ENCODE peak calls at places on chromosomes 5 and 9, in seven cellular contexts. One of them, this sample, is unnamed.

GRCh38 chr5:29744618-29745017 is 1448.9 kb upstream of the CDH6 start:
- DNase-seq in heart right ventricle: no peak
- DNase-seq in body of pancreas: no peak
- DNase-seq in dorsolateral prefrontal cortex: no peak
- DNase-seq in cardiac muscle cell: no peak
- DNase-seq in sigmoid colon: no peak
- DNase-seq in brain microvascular endothelial cell: no peak
- DNase-seq in this sample: no peak

GRCh38 chr5:27708579-27708978 is 670.2 kb upstream of the CDH9 start:
- DNase-seq in dorsolateral prefrontal cortex: no peak
- DNase-seq in body of pancreas: no peak
- DNase-seq in cardiac muscle cell: no peak
- DNase-seq in brain microvascular endothelial cell: peak
- DNase-seq in sigmoid colon: no peak
- DNase-seq in heart right ventricle: no peak
- DNase-seq in this sample: no peak

GRCh38 chr9:129140397-129141065 is 29.3 kb downstream of the PTPA start:
- DNase-seq in heart right ventricle: peak
- DNase-seq in brain microvascular endothelial cell: peak
- DNase-seq in cardiac muscle cell: no peak
- DNase-seq in dorsolateral prefrontal cortex: no peak
- DNase-seq in sigmoid colon: peak
- DNase-seq in body of pancreas: peak
- DNase-seq in this sample: peak

GRCh38 chr5:96817496-96817895 is 9.8 kb upstream of the ERAP1 start:
- DNase-seq in body of pancreas: no peak
- DNase-seq in brain microvascular endothelial cell: no peak
- DNase-seq in heart right ventricle: no peak
- DNase-seq in sigmoid colon: no peak
- DNase-seq in cardiac muscle cell: no peak
- DNase-seq in dorsolateral prefrontal cortex: no peak
- DNase-seq in this sample: no peak

GRCh38 chr9:4793412-4794005 is 765 bp downstream of the RCL1 start:
- DNase-seq in sigmoid colon: no peak
- DNase-seq in dorsolateral prefrontal cortex: no peak
- DNase-seq in body of pancreas: peak
- DNase-seq in heart right ventricle: no peak
- DNase-seq in cardiac muscle cell: no peak
- DNase-seq in brain microvascular endothelial cell: peak
- DNase-seq in this sample: no peak

GRCh38 chr9:36037580-36038169 is 962 bp downstream of the RECK start:
- DNase-seq in cardiac muscle cell: no peak
- DNase-seq in brain microvascular endothelial cell: no peak
- DNase-seq in sigmoid colon: peak
- DNase-seq in body of pancreas: no peak
- DNase-seq in dorsolateral prefrontal cortex: no peak
- DNase-seq in heart right ventricle: no peak
- DNase-seq in this sample: no peak

GRCh38 chr9:133619791-133620190 is 10.6 kb upstream of the FAM163B start:
- DNase-seq in brain microvascular endothelial cell: no peak
- DNase-seq in cardiac muscle cell: no peak
- DNase-seq in body of pancreas: no peak
- DNase-seq in heart right ventricle: no peak
- DNase-seq in sigmoid colon: no peak
- DNase-seq in dorsolateral prefrontal cortex: no peak
- DNase-seq in this sample: no peak

GRCh38 chr5:113572716-113573115 is 59.2 kb downstream of the YTHDC2 start:
- DNase-seq in heart right ventricle: no peak
- DNase-seq in cardiac muscle cell: no peak
- DNase-seq in body of pancreas: no peak
- DNase-seq in sigmoid colon: no peak
- DNase-seq in dorsolateral prefrontal cortex: no peak
- DNase-seq in brain microvascular endothelial cell: no peak
- DNase-seq in this sample: no peak

GRCh38 chr9:93306081-93306480 is 122.1 kb downstream of the WNK2 start:
- DNase-seq in dorsolateral prefrontal cortex: no peak
- DNase-seq in brain microvascular endothelial cell: no peak
- DNase-seq in body of pancreas: no peak
- DNase-seq in heart right ventricle: no peak
- DNase-seq in sigmoid colon: no peak
- DNase-seq in cardiac muscle cell: no peak
- DNase-seq in this sample: no peak

GRCh38 chr5:390571-391491 is 52.1 kb upstream of the EXOC3 start:
- DNase-seq in cardiac muscle cell: no peak
- DNase-seq in dorsolateral prefrontal cortex: peak
- DNase-seq in body of pancreas: no peak
- DNase-seq in brain microvascular endothelial cell: no peak
- DNase-seq in sigmoid colon: no peak
- DNase-seq in heart right ventricle: no peak
- DNase-seq in this sample: peak

GRCh38 chr5:154541553-154541952 is 63.5 kb upstream of the HAND1 start:
- DNase-seq in dorsolateral prefrontal cortex: no peak
- DNase-seq in cardiac muscle cell: no peak
- DNase-seq in body of pancreas: no peak
- DNase-seq in brain microvascular endothelial cell: no peak
- DNase-seq in sigmoid colon: no peak
- DNase-seq in heart right ventricle: no peak
- DNase-seq in this sample: no peak

GRCh38 chr5:142109356-142110045 is 922 bp downstream of the NDFIP1 start:
- DNase-seq in sigmoid colon: no peak
- DNase-seq in heart right ventricle: peak
- DNase-seq in cardiac muscle cell: no peak
- DNase-seq in dorsolateral prefrontal cortex: no peak
- DNase-seq in brain microvascular endothelial cell: peak
- DNase-seq in body of pancreas: no peak
- DNase-seq in this sample: no peak

DNA sequence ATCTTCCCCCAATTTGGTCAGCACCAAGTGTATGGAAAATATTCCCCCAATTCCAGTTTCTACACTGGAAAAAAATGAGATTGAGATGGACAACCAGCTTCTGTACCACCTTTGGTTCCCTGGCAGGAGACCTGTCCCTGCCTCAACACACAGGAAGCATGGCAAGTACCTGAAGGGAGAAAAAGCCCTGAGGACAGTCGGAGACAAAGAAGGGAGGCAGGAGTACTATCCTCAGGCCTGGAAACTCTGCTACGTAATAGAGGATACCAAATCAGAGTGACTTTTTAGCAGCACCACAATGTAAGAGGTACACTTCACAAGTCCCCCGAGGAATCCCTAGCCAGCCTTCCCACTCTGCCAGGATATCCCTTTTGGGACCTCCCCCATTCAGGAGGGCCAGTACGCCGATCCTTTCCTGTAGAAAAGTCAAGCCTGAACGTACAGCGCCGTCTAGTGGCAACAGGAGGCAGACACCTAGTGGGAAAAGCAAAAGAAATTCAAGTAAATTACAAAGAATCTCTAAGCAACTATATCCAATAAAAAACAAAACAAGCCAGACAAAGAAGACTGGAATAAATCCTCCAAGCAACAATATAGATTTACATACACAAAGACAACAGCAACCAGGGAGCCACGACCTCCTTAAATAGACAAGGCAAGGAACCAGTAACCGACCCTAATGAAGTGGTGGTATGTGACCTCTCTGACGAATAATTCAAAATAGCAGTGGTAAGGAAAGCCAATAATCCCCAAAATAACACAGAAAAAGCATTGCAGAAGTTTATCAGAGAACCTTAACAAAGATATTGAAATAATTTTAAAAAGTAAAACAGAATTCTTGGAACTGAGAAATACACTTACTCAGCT is 63.3 kb upstream of the SLCO6A1 start:
- DNase-seq in body of pancreas: no peak
- DNase-seq in brain microvascular endothelial cell: peak
- DNase-seq in sigmoid colon: no peak
- DNase-seq in dorsolateral prefrontal cortex: no peak
- DNase-seq in cardiac muscle cell: no peak
- DNase-seq in heart right ventricle: peak
- DNase-seq in this sample: no peak
- H3K4me3 ChIP-seq in body of pancreas: no peak
- H3K4me3 ChIP-seq in brain microvascular endothelial cell: no peak
- H3K4me3 ChIP-seq in sigmoid colon: no peak
- H3K4me3 ChIP-seq in dorsolateral prefrontal cortex: no peak
- H3K4me3 ChIP-seq in cardiac muscle cell: no peak
- H3K4me3 ChIP-seq in heart right ventricle: no peak
- H3K4me3 ChIP-seq in this sample: no peak

GRCh38 chr5:171627936-171628335 is 157.7 kb upstream of the SMIM23 start:
- DNase-seq in heart right ventricle: no peak
- DNase-seq in cardiac muscle cell: no peak
- DNase-seq in dorsolateral prefrontal cortex: no peak
- DNase-seq in sigmoid colon: peak
- DNase-seq in body of pancreas: no peak
- DNase-seq in brain microvascular endothelial cell: no peak
- DNase-seq in this sample: peak

GRCh38 chr5:171628344-171628743 is 157.3 kb upstream of the SMIM23 start:
- DNase-seq in cardiac muscle cell: no peak
- DNase-seq in dorsolateral prefrontal cortex: no peak
- DNase-seq in heart right ventricle: no peak
- DNase-seq in brain microvascular endothelial cell: no peak
- DNase-seq in sigmoid colon: peak
- DNase-seq in body of pancreas: no peak
- DNase-seq in this sample: peak

GRCh38 chr5:171629221-171630005 is 156.2 kb upstream of the SMIM23 start:
- DNase-seq in body of pancreas: no peak
- DNase-seq in sigmoid colon: peak
- DNase-seq in heart right ventricle: no peak
- DNase-seq in cardiac muscle cell: no peak
- DNase-seq in dorsolateral prefrontal cortex: no peak
- DNase-seq in brain microvascular endothelial cell: peak
- DNase-seq in this sample: peak

GRCh38 chr5:171630670-171631065 is 154.9 kb upstream of the SMIM23 start:
- DNase-seq in body of pancreas: no peak
- DNase-seq in sigmoid colon: no peak
- DNase-seq in heart right ventricle: no peak
- DNase-seq in dorsolateral prefrontal cortex: no peak
- DNase-seq in cardiac muscle cell: no peak
- DNase-seq in brain microvascular endothelial cell: no peak
- DNase-seq in this sample: no peak

DNA sequence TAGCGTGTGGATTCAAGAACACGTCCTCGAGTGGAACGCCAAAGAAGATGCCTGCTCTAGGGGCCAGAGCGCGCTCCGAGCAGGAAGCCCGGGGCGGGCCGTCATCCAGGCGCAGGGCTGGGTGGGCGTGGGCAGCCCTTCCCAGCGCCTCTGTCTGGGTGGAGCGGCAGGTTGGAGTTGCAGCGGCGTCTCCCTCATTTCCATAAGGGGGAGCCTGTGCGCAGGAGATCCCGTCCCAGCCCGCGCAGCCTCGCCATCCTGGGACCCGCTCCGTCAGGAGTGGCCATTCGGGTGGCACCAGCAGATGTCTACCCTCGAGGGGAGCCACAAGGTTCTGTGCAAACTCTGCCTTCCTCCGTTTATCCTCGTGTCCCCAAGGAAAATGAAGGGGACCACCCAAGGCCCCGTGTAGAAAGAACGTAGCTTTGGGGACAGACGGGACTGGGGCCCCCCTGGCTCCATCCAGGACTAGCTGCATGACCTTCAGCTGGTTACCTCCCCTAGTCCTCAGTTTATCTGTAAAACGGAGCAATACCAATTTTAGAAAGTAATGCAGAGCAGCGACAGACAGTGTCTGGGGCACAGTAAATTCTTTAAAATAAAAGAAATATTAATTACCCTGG is 155.5 kb upstream of the SMIM23 start:
- DNase-seq in heart right ventricle: peak
- DNase-seq in body of pancreas: no peak
- DNase-seq in brain microvascular endothelial cell: peak
- DNase-seq in sigmoid colon: peak
- DNase-seq in dorsolateral prefrontal cortex: peak
- DNase-seq in cardiac muscle cell: peak
- DNase-seq in this sample: peak
- TF ChIP-seq CTCF in heart right ventricle: peak
- TF ChIP-seq CTCF in body of pancreas: peak
- TF ChIP-seq CTCF in brain microvascular endothelial cell: peak
- TF ChIP-seq CTCF in sigmoid colon: peak
- TF ChIP-seq CTCF in dorsolateral prefrontal cortex: no peak
- TF ChIP-seq CTCF in cardiac muscle cell: peak
- TF ChIP-seq CTCF in this sample: peak

DNA sequence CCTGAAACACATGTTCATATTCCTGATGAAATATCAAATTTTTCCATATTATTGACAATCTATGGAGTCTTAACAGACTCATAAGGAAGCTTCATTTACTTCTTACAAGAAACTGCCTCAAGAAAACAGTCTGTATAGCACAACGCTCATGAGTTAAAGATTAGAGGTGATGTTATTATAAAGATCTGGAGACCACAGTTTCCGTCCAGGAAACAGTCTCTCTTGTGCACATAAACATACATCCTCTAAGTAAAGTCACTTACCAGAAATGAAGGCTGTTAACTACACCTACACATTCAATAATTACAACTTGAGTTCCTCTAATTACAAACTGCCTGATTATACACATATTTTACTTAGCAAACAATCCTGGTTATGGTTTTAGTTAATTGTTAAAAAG is 86.8 kb downstream of the RAPGEF6 start:
- DNase-seq in brain microvascular endothelial cell: no peak
- DNase-seq in cardiac muscle cell: no peak
- DNase-seq in body of pancreas: no peak
- DNase-seq in sigmoid colon: no peak
- DNase-seq in dorsolateral prefrontal cortex: no peak
- DNase-seq in heart right ventricle: no peak
- DNase-seq in this sample: no peak
- H3K4me3 ChIP-seq in brain microvascular endothelial cell: no peak
- H3K4me3 ChIP-seq in cardiac muscle cell: no peak
- H3K4me3 ChIP-seq in body of pancreas: no peak
- H3K4me3 ChIP-seq in sigmoid colon: no peak
- H3K4me3 ChIP-seq in dorsolateral prefrontal cortex: no peak
- H3K4me3 ChIP-seq in heart right ventricle: no peak
- H3K4me3 ChIP-seq in this sample: no peak

GRCh38 chr5:156841737-156842136 is 8.4 kb upstream of the PPP1R2B start:
- DNase-seq in cardiac muscle cell: no peak
- DNase-seq in sigmoid colon: no peak
- DNase-seq in dorsolateral prefrontal cortex: no peak
- DNase-seq in brain microvascular endothelial cell: no peak
- DNase-seq in body of pancreas: no peak
- DNase-seq in heart right ventricle: no peak
- DNase-seq in this sample: no peak

GRCh38 chr5:156838966-156839365 is 11.1 kb upstream of the PPP1R2B start:
- DNase-seq in brain microvascular endothelial cell: no peak
- DNase-seq in sigmoid colon: no peak
- DNase-seq in heart right ventricle: no peak
- DNase-seq in body of pancreas: no peak
- DNase-seq in cardiac muscle cell: no peak
- DNase-seq in dorsolateral prefrontal cortex: no peak
- DNase-seq in this sample: no peak

GRCh38 chr5:156834916-156835315 is 15.2 kb upstream of the PPP1R2B start:
- DNase-seq in dorsolateral prefrontal cortex: no peak
- DNase-seq in cardiac muscle cell: no peak
- DNase-seq in heart right ventricle: no peak
- DNase-seq in body of pancreas: no peak
- DNase-seq in brain microvascular endothelial cell: no peak
- DNase-seq in sigmoid colon: no peak
- DNase-seq in this sample: no peak

DNA sequence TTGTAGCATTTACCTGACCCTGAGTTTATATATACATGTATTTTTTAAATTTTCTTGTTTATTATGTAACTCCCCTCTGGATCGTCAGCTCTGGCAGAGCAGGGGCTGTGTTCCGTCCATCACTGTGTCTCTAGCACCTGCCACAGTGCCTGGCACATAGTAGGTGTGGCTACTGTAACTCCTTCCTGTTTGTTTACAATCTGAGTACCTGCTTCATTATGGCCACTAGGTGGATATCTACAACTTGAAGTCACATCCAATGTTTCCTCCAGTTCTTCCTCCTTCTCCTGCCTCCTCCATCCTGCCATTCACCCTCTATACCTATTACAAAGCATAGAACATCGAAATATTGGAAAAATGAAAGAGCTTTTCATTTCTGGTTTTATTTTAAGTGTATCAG is 14.2 kb upstream of the PPP1R2B start:
- DNase-seq in heart right ventricle: no peak
- DNase-seq in brain microvascular endothelial cell: no peak
- DNase-seq in cardiac muscle cell: no peak
- DNase-seq in sigmoid colon: no peak
- DNase-seq in dorsolateral prefrontal cortex: no peak
- DNase-seq in body of pancreas: no peak
- DNase-seq in this sample: no peak
- TF ChIP-seq CTCF in heart right ventricle: no peak
- TF ChIP-seq CTCF in brain microvascular endothelial cell: no peak
- TF ChIP-seq CTCF in cardiac muscle cell: no peak
- TF ChIP-seq CTCF in sigmoid colon: no peak
- TF ChIP-seq CTCF in dorsolateral prefrontal cortex: no peak
- TF ChIP-seq CTCF in body of pancreas: no peak
- TF ChIP-seq CTCF in this sample: no peak